ENCODE peak calls at places on chromosomes 7 and 10, in five cellular contexts. F is sigmoid colon, N is stomach, M is suprapubic skin, R is HCT116. L is an unnamed sample.

GRCh38 chr10:80504158-80504811 is 33.4 kb upstream of the SH2D4B start:
- DNase-seq in N (peak), M (no peak), F (no peak), R (no peak), L (peak)

GRCh38 chr7:74307738-74308505 is 18.7 kb downstream of the CLIP2 start:
- DNase-seq in M (no peak), F (no peak), N (peak), R (no peak), L (peak)

GRCh38 chr10:32795598-32796183 is 162.3 kb downstream of the ITGB1 start:
- DNase-seq in M (no peak), R (peak), F (no peak), N (no peak), L (peak)

GRCh38 chr10:2851544-2851943 is 215.8 kb upstream of the PFKP start:
- DNase-seq in M (no peak), N (no peak), R (no peak), F (no peak), L (peak)

GRCh38 chr7:18570441-18570840 is 74.9 kb downstream of the HDAC9 start:
- DNase-seq in N (no peak), M (no peak), R (no peak), F (no peak), L (no peak)

GRCh38 chr7:101816499-101817030 is 861 bp upstream of the CUX1 start:
- DNase-seq in F (peak), R (no peak), N (peak), M (no peak), L (peak)

GRCh38 chr10:97411411-97411810 is 10.3 kb upstream of the RRP12 start:
- DNase-seq in M (no peak), R (no peak), N (no peak), F (no peak), L (no peak)

GRCh38 chr10:103238506-103239252 is 7.0 kb upstream of the RPEL1 start:
- DNase-seq in R (peak), N (peak), F (no peak), M (no peak), L (no peak)

GRCh38 chr7:110894111-110894510 is 196.8 kb upstream of the LRRN3 start:
- DNase-seq in F (no peak), M (no peak), R (no peak), N (no peak), L (no peak)

GRCh38 chr7:35550831-35551230 is 144.1 kb downstream of the HERPUD2 start:
- DNase-seq in F (no peak), M (no peak), R (no peak), N (no peak), L (no peak)

GRCh38 chr7:36653011-36653670 is 71.2 kb downstream of the AOAH start:
- DNase-seq in F (no peak), N (no peak), M (no peak), R (no peak), L (no peak)

GRCh38 chr7:84195295-84196006 is 862 bp upstream of the SEMA3A start:
- DNase-seq in F (no peak), R (no peak), N (no peak), M (no peak), L (no peak)

GRCh38 chr10:63977329-63977923 is 456.2 kb downstream of the REEP3 start:
- DNase-seq in M (no peak), F (no peak), N (no peak), R (peak), L (peak)

GRCh38 chr10:95406651-95407280 is 116.0 kb upstream of the PDLIM1 start:
- DNase-seq in N (peak), F (peak), R (no peak), M (peak), L (no peak)

GRCh38 chr10:44576715-44577191 is 191.9 kb upstream of the CXCL12 start:
- DNase-seq in N (no peak), M (no peak), F (no peak), R (no peak), L (no peak)

GRCh38 chr7:47536705-47537611 is 45.0 kb downstream of the TNS3 start:
- DNase-seq in F (peak), R (no peak), N (peak), M (peak), L (peak)

GRCh38 chr10:19922236-19922963 is 106.2 kb downstream of the PLXDC2 start:
- DNase-seq in R (no peak), N (no peak), M (no peak), F (no peak), L (no peak)
- TF ChIP-seq POLR2AphosphoS5 in R (no peak), N (no peak), M (no peak), F (no peak), L (no peak)

GRCh38 chr7:131425992-131426391 is 98.3 kb downstream of the MKLN1 start:
- DNase-seq in F (no peak), R (no peak), M (no peak), N (no peak), L (no peak)

GRCh38 chr7:131424219-131424822 is 96.6 kb downstream of the MKLN1 start:
- DNase-seq in R (peak), N (no peak), F (no peak), M (no peak), L (peak)
- TF ChIP-seq POLR2AphosphoS5 in R (no peak), N (no peak), F (no peak), M (no peak), L (no peak)

DNA sequence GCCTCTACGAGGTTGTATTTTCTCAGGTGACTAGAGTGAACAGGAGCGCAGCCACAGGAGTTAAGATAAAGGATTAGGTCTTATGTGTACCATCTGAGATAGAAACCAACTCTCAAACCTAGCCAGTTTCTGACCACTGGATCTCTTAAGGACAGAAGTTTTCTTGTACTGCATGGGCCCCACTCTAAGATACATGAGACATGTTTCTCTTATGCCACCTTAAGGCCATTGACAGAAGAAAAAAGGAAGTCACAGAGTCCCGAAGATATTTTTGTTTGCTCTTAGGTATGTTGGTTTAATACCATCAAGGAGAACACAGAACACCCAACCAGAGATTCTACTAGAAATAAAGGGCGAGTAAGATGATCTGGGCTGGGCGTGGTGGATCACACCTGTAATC is 335.8 kb downstream of the FRMD4A start:
- DNase-seq in M (no peak), R (no peak), F (no peak), N (no peak), L (no peak)
- TF ChIP-seq POLR2AphosphoS5 in M (no peak), R (no peak), F (no peak), N (no peak), L (no peak)

GRCh38 chr10:51698473-51699063 is 827 bp downstream of the CSTF2T start:
- DNase-seq in M (no peak), R (no peak), N (no peak), F (no peak), L (no peak)

GRCh38 chr10:51699145-51699474 is 285 bp downstream of the CSTF2T start:
- DNase-seq in F (no peak), M (peak), N (no peak), R (no peak), L (no peak)

GRCh38 chr10:51694369-51694768 is 5.0 kb downstream of the CSTF2T start:
- DNase-seq in N (no peak), F (no peak), R (no peak), M (no peak), L (no peak)

GRCh38 chr10:51699475-51700227 is at the start of gene CSTF2T:
- DNase-seq in N (peak), M (peak), F (peak), R (peak), L (peak)

GRCh38 chr10:51696251-51696650 is 3.1 kb downstream of the CSTF2T start:
- DNase-seq in R (no peak), N (no peak), M (no peak), F (no peak), L (no peak)
- TF ChIP-seq POLR2AphosphoS5 in R (no peak), N (no peak), M (no peak), F (no peak), L (no peak)

DNA sequence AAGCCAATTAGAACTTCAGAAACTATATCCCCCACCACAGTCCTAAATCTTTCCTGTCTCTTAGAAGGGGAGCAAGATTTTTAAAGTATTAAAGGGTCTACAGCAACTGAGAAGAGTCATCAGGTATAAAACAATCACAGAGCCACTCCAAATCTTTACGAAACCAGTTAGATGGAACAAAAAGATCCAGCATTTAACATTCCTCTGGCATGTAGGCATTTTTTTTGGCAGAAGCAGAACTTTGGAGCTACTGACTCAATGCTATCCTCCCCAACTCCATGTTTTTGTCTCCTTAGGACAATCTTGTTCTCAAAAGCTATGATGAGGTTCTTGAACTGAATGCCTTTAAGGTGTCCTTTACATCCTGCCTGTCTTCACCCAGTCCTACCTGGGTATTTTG is 333.3 kb downstream of the PRPF18 start:
- DNase-seq in M (no peak), N (no peak), F (no peak), R (no peak), L (no peak)
- TF ChIP-seq POLR2AphosphoS5 in M (no peak), N (no peak), F (no peak), R (no peak), L (no peak)